ENCODE peak calls at places on chromosomes 1 and 21, in five cellular contexts. Y is upper lobe of left lung, H is thyroid gland, T is cardiac muscle cell, F is heart left ventricle. M is an unnamed sample.

GRCh38 chr21:46560568-46561447 is 44.1 kb downstream of the S100B start:
- DNase-seq in H (no peak), Y (no peak), T (no peak), F (peak; percentile 25), M (peak; percentile 80)

GRCh38 chr21:17752171-17752570 is 67.0 kb downstream of the C21orf91 start:
- DNase-seq in T (no peak), Y (no peak), F (no peak), H (no peak), M (no peak)

GRCh38 chr1:30191154-30191702 is 532.2 kb downstream of the MATN1 start:
- DNase-seq in H (no peak), T (no peak), F (no peak), Y (peak; percentile 33), M (peak; percentile 64)

GRCh38 chr1:154466879-154467767 is 34.9 kb upstream of the TDRD10 start:
- DNase-seq in F (no peak), H (no peak), Y (no peak), T (no peak), M (peak; percentile 56)

GRCh38 chr1:223022641-223023473 is 120.2 kb downstream of the TLR5 start:
- DNase-seq in F (peak; percentile 38), H (no peak), Y (no peak), T (no peak), M (peak; percentile 23)

GRCh38 chr1:40255231-40255630 is 2.8 kb upstream of the ZMPSTE24 start:
- DNase-seq in Y (no peak), H (no peak), T (no peak), F (no peak), M (no peak)

GRCh38 chr1:62794047-62794446 is 10.1 kb downstream of the ATG4C start:
- DNase-seq in Y (no peak), F (no peak), H (no peak), T (no peak), M (no peak)

GRCh38 chr1:37472281-37472680 is 2.1 kb upstream of the ZC3H12A start:
- DNase-seq in T (no peak), F (no peak), H (no peak), Y (no peak), M (no peak)

GRCh38 chr1:54477153-54477561 is 70.9 kb upstream of the ACOT11 start:
- DNase-seq in F (no peak), H (no peak), Y (no peak), T (no peak), M (peak; percentile 84)

GRCh38 chr1:207962716-207963428 is 51.9 kb upstream of the CD34 start:
- DNase-seq in F (peak; percentile 66), H (no peak), T (no peak), Y (peak; percentile 42), M (peak; percentile 77)

GRCh38 chr1:7044471-7044805 is 259.2 kb downstream of the CAMTA1 start:
- DNase-seq in T (no peak), F (no peak), H (no peak), Y (no peak), M (peak; percentile 37)

GRCh38 chr1:46770541-46770940 is 28.3 kb upstream of the CYP4B1 start:
- DNase-seq in H (no peak), F (no peak), T (no peak), Y (no peak), M (no peak)

GRCh38 chr1:165408518-165408917 is 36.4 kb downstream of the RXRG start:
- DNase-seq in T (peak; percentile 67), F (no peak), Y (peak; percentile 42), H (no peak), M (no peak)

GRCh38 chr1:96475882-96476281 is 245.7 kb upstream of the PTBP2 start:
- DNase-seq in Y (no peak), T (no peak), F (no peak), H (no peak), M (peak; percentile 58)

GRCh38 chr21:36852864-36853263 is 113.6 kb downstream of the HLCS start:
- DNase-seq in H (no peak), T (no peak), Y (no peak), F (no peak), M (no peak)

GRCh38 chr1:235583511-235584001 is 66.0 kb downstream of the GNG4 start:
- DNase-seq in Y (no peak), F (no peak), H (no peak), T (no peak), M (peak; percentile 84)

GRCh38 chr1:208248254-208248935 is 4.2 kb upstream of the PLXNA2 start:
- DNase-seq in H (no peak), F (no peak), T (no peak), Y (no peak), M (no peak)

GRCh38 chr1:92446546-92446945 is 40.2 kb downstream of the GFI1 start:
- DNase-seq in H (no peak), F (no peak), Y (no peak), T (no peak), M (peak; percentile 89)

GRCh38 chr1:17858027-17858426 is 102.9 kb downstream of the ACTL8 start:
- DNase-seq in Y (no peak), T (peak; percentile 25), F (no peak), H (no peak), M (no peak)

GRCh38 chr1:200991039-200991698 is 32.3 kb downstream of the KIF21B start:
- DNase-seq in T (no peak), H (no peak), Y (no peak), F (no peak), M (no peak)

GRCh38 chr1:23562138-23562819 is 3.0 kb upstream of the ID3 start:
- DNase-seq in F (peak; percentile 98), Y (peak; percentile 97), H (peak; percentile 99), T (peak; percentile 98), M (peak; percentile 98)

GRCh38 chr1:111882537-111882936 is 106.9 kb downstream of the KCND3 start:
- DNase-seq in Y (no peak), T (no peak), F (no peak), H (no peak), M (no peak)

GRCh38 chr1:111882986-111883560 is 106.4 kb downstream of the KCND3 start:
- DNase-seq in Y (no peak), T (no peak), H (peak; percentile 62), F (no peak), M (no peak)

GRCh38 chr1:111886741-111887140 is 102.7 kb downstream of the KCND3 start:
- DNase-seq in H (no peak), Y (no peak), T (no peak), F (no peak), M (no peak)

GRCh38 chr1:111887385-111887784 is 102.1 kb downstream of the KCND3 start:
- DNase-seq in F (no peak), Y (no peak), H (no peak), T (no peak), M (no peak)

GRCh38 chr1:111884772-111885443 is 104.6 kb downstream of the KCND3 start:
- DNase-seq in T (no peak), Y (no peak), F (peak; percentile 38), H (no peak), M (no peak)
- TF ChIP-seq CTCF in T (no peak), Y (no peak), F (peak; percentile 30), H (no peak), M (no peak)

DNA sequence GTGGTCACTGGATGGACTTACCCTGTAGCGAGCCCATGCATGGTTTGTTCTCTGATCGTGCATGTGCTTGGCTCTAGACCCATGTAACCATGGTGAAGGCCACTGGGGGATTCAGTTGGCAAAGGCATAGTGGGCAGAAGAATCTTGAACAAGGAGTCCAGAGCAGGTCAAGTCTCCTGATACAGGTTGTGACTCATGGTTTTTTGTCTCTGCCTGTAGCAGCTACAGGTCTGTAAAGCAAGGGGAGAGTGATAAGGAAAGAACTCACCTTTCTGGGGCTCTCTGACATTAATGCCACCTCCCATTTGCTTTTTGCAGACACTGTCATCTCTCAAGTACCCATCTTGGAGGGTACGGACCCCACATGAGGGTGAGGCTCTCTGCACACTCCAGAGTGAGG is 153.4 kb upstream of the CAMK1G start:
- DNase-seq in T (no peak), H (peak; percentile 34), Y (no peak), F (no peak), M (no peak)
- H3K27ac ChIP-seq in T (no peak overlapping the region), H (no peak overlapping the region), Y (no peak overlapping the region), F (no peak overlapping the region), M (no peak overlapping the region)

GRCh38 chr1:157124855-157125254 is 13.3 kb downstream of the ETV3 start:
- DNase-seq in Y (no peak), F (no peak), T (no peak), H (peak; percentile 27), M (no peak)
- TF ChIP-seq CTCF in Y (no peak), F (no peak), T (no peak), H (no peak), M (no peak)

GRCh38 chr1:244311784-244312532 is 139.8 kb downstream of the ADSS2 start:
- DNase-seq in F (no peak), T (no peak), Y (no peak), H (peak; percentile 67), M (no peak)
- H3K27ac ChIP-seq in F (no peak overlapping the region), T (no peak overlapping the region), Y (no peak overlapping the region), H (peak overlapping the region; percentile 73), M (no peak overlapping the region)

GRCh38 chr1:110433213-110433612 is 17.7 kb upstream of the PROK1 start:
- DNase-seq in T (no peak), Y (no peak), H (no peak), F (no peak), M (no peak)

GRCh38 chr1:110436635-110437034 is 14.3 kb upstream of the PROK1 start:
- DNase-seq in Y (no peak), T (peak; percentile 50), F (no peak), H (no peak), M (peak; percentile 66)

GRCh38 chr1:110434946-110435345 is 16.0 kb upstream of the PROK1 start:
- DNase-seq in T (no peak), Y (no peak), F (no peak), H (no peak), M (no peak)

GRCh38 chr1:110430901-110431300 is 20.0 kb upstream of the PROK1 start:
- DNase-seq in H (no peak), Y (no peak), F (no peak), T (no peak), M (no peak)

DNA sequence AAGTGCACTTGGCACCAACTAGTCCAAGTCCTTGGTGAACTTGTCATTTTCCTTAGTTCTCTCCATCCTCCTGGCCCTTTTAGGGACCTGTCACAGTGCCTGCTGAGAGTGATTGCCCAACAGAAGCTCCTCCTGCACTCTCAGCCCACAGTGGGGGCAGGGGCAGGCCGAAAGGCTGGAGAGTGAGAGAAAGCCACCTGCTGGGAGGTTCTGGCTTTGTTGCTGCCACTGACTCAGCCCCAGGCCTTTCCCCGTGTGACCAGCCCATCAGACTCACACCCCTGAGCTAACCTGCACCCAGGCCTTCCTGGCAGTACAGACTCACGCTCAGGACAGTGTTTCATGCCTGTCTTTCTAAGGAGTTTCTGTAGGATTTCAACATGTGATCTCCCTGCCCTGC is 17.1 kb upstream of the PROK1 start:
- DNase-seq in T (peak; percentile 45), H (peak; percentile 27), F (peak; percentile 72), Y (peak; percentile 90), M (no peak)
- TF ChIP-seq CTCF in T (peak; percentile 26), H (no peak), F (no peak), Y (peak; percentile 38), M (peak; percentile 14)

M was measured in osteoblast.